ENCODE peak calls at places on chromosomes 13 and 19, in four cellular contexts. E is adrenal gland, Y is right lobe of liver, Q is breast epithelium. I is an unnamed sample.
A peak's percentile ranks its signal among the peaks of the same experiment; 100 is the strongest.

GRCh38 chr13:84446972-84447700 is 564.9 kb upstream of the SLITRK1 start:
- DNase-seq in E (no peak), Y (no peak), Q (no peak), I (no peak)

GRCh38 chr13:48626726-48627451 is 26.8 kb upstream of the CYSLTR2 start:
- DNase-seq in E (no peak), Y (no peak), Q (no peak), I (no peak)

GRCh38 chr19:49216076-49216475 is 58.5 kb downstream of the TRPM4 start:
- DNase-seq in E (no peak), Y (no peak), Q (no peak), I (no peak)

GRCh38 chr13:113768018-113768905 is 9.2 kb downstream of the TMEM255B start:
- DNase-seq in E (no peak), Y (no peak), Q (peak; percentile 49), I (no peak)

GRCh38 chr13:107104631-107105030 is 536.7 kb upstream of the ARGLU1 start:
- DNase-seq in E (no peak), Y (no peak), Q (no peak), I (no peak)

GRCh38 chr13:84265365-84265764 is 383.1 kb upstream of the SLITRK1 start:
- DNase-seq in E (no peak), Y (no peak), Q (no peak), I (no peak)

GRCh38 chr19:13095393-13095784 is 7.3 kb downstream of the LYL1 start:
- DNase-seq in E (no peak), Y (no peak), Q (no peak), I (peak; percentile 52)

GRCh38 chr19:7229735-7230134 is 64.5 kb downstream of the INSR start:
- DNase-seq in E (no peak), Y (no peak), Q (no peak), I (no peak)

GRCh38 chr19:55544776-55545439 is 435 bp downstream of the SBK3 start:
- DNase-seq in E (no peak), Y (no peak), Q (no peak), I (no peak)

GRCh38 chr13:39102981-39103490 is 64.8 kb downstream of the NHLRC3 start:
- DNase-seq in E (no peak), Y (no peak), Q (no peak), I (no peak)

GRCh38 chr19:50384685-50385535 is 763 bp downstream of the POLD1 start:
- DNase-seq in E (no peak), Y (no peak), Q (no peak), I (no peak)

GRCh38 chr19:46967578-46968018 is 52.0 kb upstream of the NPAS1 start:
- DNase-seq in E (no peak), Y (peak; percentile 67), Q (no peak), I (no peak)

GRCh38 chr19:58328999-58329398 is 2.2 kb downstream of the ZSCAN22 start:
- DNase-seq in E (no peak), Y (no peak), Q (no peak), I (peak; percentile 46)

GRCh38 chr19:17091758-17092333 is 16.3 kb downstream of the MYO9B start:
- DNase-seq in E (peak; percentile 54), Y (peak; percentile 77), Q (no peak), I (peak; percentile 55)
- TF ChIP-seq POLR2A in E (no peak), Y (no peak), Q (no peak), I (no peak)

GRCh38 chr19:54426291-54426918 is 11.1 kb downstream of the TTYH1 start:
- DNase-seq in E (no peak), Y (no peak), Q (no peak), I (no peak)
- TF ChIP-seq POLR2A in E (no peak), Y (no peak), Q (no peak), I (no peak)

GRCh38 chr19:5784581-5785147 is at the start of gene PRR22:
- DNase-seq in E (no peak), Y (no peak), Q (no peak), I (no peak)
- TF ChIP-seq POLR2A in E (no peak), Y (no peak), Q (no peak), I (no peak)

GRCh38 chr19:45322744-45323281 is at the start of gene CKM:
- DNase-seq in E (no peak), Y (no peak), Q (no peak), I (no peak)
- TF ChIP-seq POLR2A in E (no peak), Y (no peak), Q (no peak), I (no peak)

GRCh38 chr19:39704181-39705044 is at the start of gene LGALS14:
- DNase-seq in E (no peak), Y (no peak), Q (no peak), I (no peak)
- TF ChIP-seq POLR2A in E (no peak), Y (no peak), Q (no peak), I (no peak)

GRCh38 chr13:100088648-100089601 is at the start of gene PCCA:
- DNase-seq in E (peak; percentile 99), Y (peak; percentile 98), Q (peak; percentile 91), I (peak; percentile 86)
- TF ChIP-seq POLR2A in E (peak; percentile 81), Y (peak; percentile 95), Q (peak; percentile 44), I (peak; percentile 31)